ENCODE peak calls at places on chromosome 14, in ten cellular contexts. A, D, S, B, F, W, I, Y, N and X are unnamed samples.

GRCh38 chr14:51711505-51711904 is 59.8 kb downstream of the FRMD6 start:
- DNase-seq in I (no peak), A (no peak), Y (peak), N (no peak), D (no peak), S (no peak), B (no peak), W (no peak), F (no peak), X (no peak)

GRCh38 chr14:102980409-102980810 is 57.9 kb downstream of the AMN start:
- DNase-seq in F (no peak), D (no peak), A (no peak), N (no peak), I (no peak), S (no peak), Y (peak), W (no peak), B (no peak), X (peak)

GRCh38 chr14:100587248-100587762 is at the start of gene BEGAIN:
- DNase-seq in I (peak), F (no peak), Y (no peak), N (no peak), B (no peak), S (peak), A (no peak), W (no peak), D (no peak), X (no peak)

GRCh38 chr14:93734961-93735360 is 53.3 kb downstream of the PRIMA1 start:
- DNase-seq in F (no peak), W (no peak), I (no peak), S (no peak), D (no peak), B (no peak), A (no peak), N (no peak), Y (no peak), X (no peak)

GRCh38 chr14:106347291-106347778 is 821.0 kb downstream of the TMEM121 start:
- DNase-seq in F (no peak), A (no peak), S (no peak), B (no peak), I (no peak), Y (no peak), W (peak), N (no peak), D (no peak), X (no peak)

GRCh38 chr14:33573296-33573695 is 377.6 kb downstream of the EGLN3 start:
- DNase-seq in A (no peak), D (no peak), Y (no peak), S (no peak), F (no peak), I (no peak), W (no peak), N (no peak), B (no peak), X (no peak)

GRCh38 chr14:68462683-68463082 is 330.2 kb downstream of the ZFP36L1 start:
- DNase-seq in B (no peak), W (no peak), F (no peak), N (no peak), D (no peak), A (no peak), S (no peak), Y (no peak), I (no peak), X (peak)

GRCh38 chr14:74526854-74527585 is 33.5 kb downstream of the ISCA2 start:
- DNase-seq in F (no peak), I (no peak), N (no peak), Y (no peak), B (no peak), S (no peak), A (no peak), D (no peak), W (no peak), X (no peak)

GRCh38 chr14:64244279-64244678 is 49.9 kb downstream of the ESR2 start:
- DNase-seq in D (no peak), N (no peak), W (no peak), A (peak), F (no peak), I (no peak), Y (peak), B (no peak), S (no peak), X (no peak)

GRCh38 chr14:20680843-20681347 is 3.5 kb upstream of the RNASE4 start:
- DNase-seq in W (no peak), D (no peak), A (no peak), N (no peak), F (no peak), B (no peak), S (no peak), Y (no peak), I (no peak), X (peak)

GRCh38 chr14:87935081-87935828 is 57.7 kb downstream of the GALC start:
- DNase-seq in S (no peak), Y (peak), B (no peak), A (no peak), I (no peak), F (no peak), N (no peak), W (no peak), D (no peak), X (no peak)

GRCh38 chr14:32509632-32510187 is 180.6 kb downstream of the AKAP6 start:
- DNase-seq in N (peak), I (peak), B (peak), A (peak), D (peak), W (peak), S (peak), Y (peak), F (no peak), X (peak)

GRCh38 chr14:55136868-55137785 is 8.1 kb downstream of the LGALS3 start:
- DNase-seq in W (no peak), A (peak), F (no peak), I (no peak), D (peak), B (no peak), Y (peak), N (peak), S (peak), X (peak)

GRCh38 chr14:105517096-105517495 is 9.3 kb upstream of the TMEM121 start:
- DNase-seq in I (peak), F (no peak), W (no peak), Y (no peak), B (no peak), N (no peak), D (no peak), S (no peak), A (no peak), X (no peak)

GRCh38 chr14:53180272-53181221 is 27.4 kb upstream of the DDHD1 start:
- DNase-seq in I (no peak), A (no peak), W (peak), N (no peak), D (no peak), Y (peak), F (no peak), B (no peak), S (no peak), X (peak)

GRCh38 chr14:33611405-33612183 is 339.3 kb downstream of the EGLN3 start:
- DNase-seq in D (no peak), A (no peak), F (no peak), B (peak), N (no peak), W (no peak), Y (peak), I (no peak), S (no peak), X (peak)

GRCh38 chr14:90193925-90194324 is 62.4 kb upstream of the PSMC1 start:
- DNase-seq in N (no peak), Y (no peak), I (no peak), W (no peak), S (no peak), A (no peak), D (no peak), B (no peak), F (no peak), X (peak)

GRCh38 chr14:52078721-52079120 is 9.9 kb upstream of the NID2 start:
- DNase-seq in F (no peak), B (no peak), W (no peak), I (no peak), Y (no peak), N (no peak), D (no peak), S (no peak), A (no peak), X (no peak)

GRCh38 chr14:78530078-78530477 is 359.9 kb downstream of the NRXN3 start:
- DNase-seq in F (no peak), A (no peak), D (no peak), S (no peak), N (no peak), W (peak), B (peak), I (no peak), Y (peak), X (peak)

GRCh38 chr14:75295061-75295461 is 16.4 kb downstream of the FOS start:
- DNase-seq in F (no peak), Y (peak), N (peak), I (no peak), A (peak), B (peak), S (peak), W (peak), D (no peak), X (peak)

GRCh38 chr14:89489796-89490506 is 72.9 kb upstream of the FOXN3 start:
- DNase-seq in I (no peak), W (no peak), D (peak), A (no peak), B (no peak), F (no peak), S (no peak), Y (no peak), N (no peak), X (no peak)

GRCh38 chr14:24083462-24083861 is 10.6 kb upstream of the PCK2 start:
- DNase-seq in D (no peak), I (no peak), Y (no peak), W (no peak), N (no peak), F (no peak), A (no peak), B (no peak), S (no peak), X (no peak)

GRCh38 chr14:74599201-74599809 is 12.7 kb downstream of the LTBP2 start:
- DNase-seq in D (no peak), Y (peak), I (no peak), W (peak), F (no peak), A (peak), B (no peak), N (peak), S (no peak), X (peak)

GRCh38 chr14:68143341-68143807 is 323.8 kb downstream of the RAD51B start:
- DNase-seq in B (no peak), S (peak), W (peak), I (no peak), F (no peak), N (peak), A (peak), Y (peak), D (peak), X (peak)

GRCh38 chr14:95981939-95982338 is 57.2 kb upstream of the C14orf132 start:
- DNase-seq in D (no peak), W (no peak), I (no peak), Y (no peak), B (no peak), A (no peak), F (no peak), S (no peak), N (no peak), X (no peak)

GRCh38 chr14:62117718-62118164 is 355.5 kb downstream of the SNAPC1 start:
- DNase-seq in I (no peak), B (no peak), S (no peak), W (no peak), D (no peak), F (no peak), N (no peak), A (no peak), Y (no peak), X (no peak)
- H3K4me3 ChIP-seq in I (no peak), B (no peak), S (no peak), W (peak), D (peak), F (peak), N (no peak), A (no peak), Y (no peak), X (no peak)

DNA sequence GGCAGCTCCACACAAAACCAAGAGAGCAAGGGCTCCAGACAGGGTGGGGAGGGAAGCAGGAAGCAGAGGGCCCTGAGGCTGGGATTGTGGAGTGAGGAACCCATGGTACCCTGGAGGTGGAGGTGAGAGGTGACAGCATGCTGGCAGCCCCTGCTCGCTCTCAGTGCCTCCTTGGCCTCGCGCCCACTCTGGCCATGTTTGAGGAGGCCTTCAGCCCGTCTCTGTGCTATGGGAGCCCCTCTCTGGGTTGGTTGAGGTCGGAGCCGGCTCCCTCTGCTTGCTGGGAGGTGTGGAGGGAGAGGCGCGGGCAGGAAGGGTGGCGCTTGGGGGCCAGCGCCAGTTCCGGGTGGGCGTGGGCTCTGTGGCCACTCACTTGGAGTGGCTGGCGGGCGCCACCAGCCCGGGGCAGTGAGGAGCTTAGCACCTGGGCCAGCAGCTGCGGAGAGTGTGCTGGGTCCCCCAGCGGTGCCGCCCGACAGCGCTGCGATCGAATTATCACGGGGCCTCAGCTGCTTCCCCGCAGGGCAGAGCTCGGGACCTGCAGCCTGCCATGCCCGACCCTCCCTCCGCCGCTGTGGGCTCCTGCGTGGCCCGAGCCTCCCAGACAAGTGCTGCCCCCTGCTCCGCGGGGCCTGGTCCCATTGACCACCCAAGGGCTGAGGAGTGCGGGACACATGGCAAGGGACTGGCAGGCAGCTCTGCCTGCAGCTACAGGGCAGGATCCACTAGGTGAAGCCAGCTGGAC is 196.0 kb downstream of the DACT1 start:
- DNase-seq in N (no peak), W (no peak), F (no peak), D (no peak), A (no peak), B (no peak), I (no peak), Y (no peak), S (no peak), X (no peak)
- TF ChIP-seq CTCF in N (no peak), W (no peak), F (no peak), D (no peak), A (no peak), B (no peak), I (no peak), Y (no peak), S (no peak), X (no peak)

GRCh38 chr14:92591346-92591745 is 77.8 kb downstream of the RIN3 start:
- DNase-seq in I (no peak), N (no peak), Y (no peak), A (no peak), F (no peak), S (no peak), W (no peak), D (no peak), B (no peak), X (no peak)
- H3K4me3 ChIP-seq in I (no peak), N (no peak), Y (no peak), A (no peak), F (no peak), S (no peak), W (no peak), D (no peak), B (no peak), X (no peak)

GRCh38 chr14:84006643-84007137 is 1523.3 kb upstream of the FLRT2 start:
- DNase-seq in S (no peak), Y (no peak), I (no peak), A (peak), D (no peak), N (no peak), W (no peak), B (no peak), F (no peak), X (peak)
- TF ChIP-seq CTCF in S (no peak), Y (no peak), I (peak), A (no peak), D (no peak), N (no peak), W (no peak), B (no peak), F (no peak), X (peak)